ENCODE peak calls at places on chromosomes 6 and 20, in eight cellular contexts. G is sciatic nerve, Q is AG08396, Y is heart right ventricle, B is left lobe of liver, R is germinal center, V is retina, K is AG10803. X is an unnamed sample.
A peak's percentile ranks its signal among the peaks of the same experiment; 100 is the strongest.

GRCh38 chr6:10800810-10801209 is 37.5 kb downstream of the MAK start:
- DNase-seq in G (no peak), K (no peak), Q (peak; percentile 47), B (no peak), V (peak; percentile 10), R (no peak), Y (no peak), X (no peak)

GRCh38 chr6:72943699-72944098 is 281.6 kb downstream of the KHDC1L start:
- DNase-seq in G (no peak), K (no peak), Q (no peak), B (no peak), R (no peak), Y (no peak), V (no peak), X (no peak)

GRCh38 chr6:144847906-144848305 is 562.8 kb downstream of the UTRN start:
- DNase-seq in Q (no peak), G (no peak), R (no peak), V (peak; percentile 9), B (no peak), K (no peak), Y (no peak), X (no peak)

GRCh38 chr6:29941476-29941875 is 856 bp upstream of the HLA-A start:
- DNase-seq in R (no peak), Q (no peak), B (no peak), V (no peak), K (peak; percentile 41), Y (no peak), G (no peak), X (peak; percentile 67)

GRCh38 chr20:44773070-44773829 is 27.6 kb downstream of the KCNK15 start:
- DNase-seq in Q (no peak), V (no peak), Y (no peak), B (no peak), G (no peak), K (no peak), R (no peak), X (no peak)

GRCh38 chr6:133502451-133503259 is 261.5 kb downstream of the EYA4 start:
- DNase-seq in Y (no peak), Q (peak; percentile 68), R (no peak), G (no peak), K (peak; percentile 98), V (peak; percentile 35), B (no peak), X (no peak)

GRCh38 chr20:56995157-56995556 is 271.3 kb downstream of the BMP7 start:
- DNase-seq in B (no peak), Y (no peak), V (no peak), R (no peak), G (no peak), Q (no peak), K (no peak), X (no peak)

GRCh38 chr20:36666181-36666740 is 20.3 kb upstream of the SLA2 start:
- DNase-seq in Q (no peak), B (no peak), G (no peak), K (peak; percentile 38), R (no peak), V (no peak), Y (no peak), X (no peak)

GRCh38 chr20:61168605-61169004 is 83.5 kb upstream of the CDH4 start:
- DNase-seq in V (no peak), K (no peak), Q (no peak), R (no peak), G (no peak), Y (no peak), B (no peak), X (no peak)

GRCh38 chr6:80988892-80989291 is 763.6 kb downstream of the TENT5A start:
- DNase-seq in R (no peak), V (no peak), Y (no peak), G (no peak), K (peak; percentile 33), B (no peak), Q (no peak), X (no peak)

GRCh38 chr6:139390447-139390846 is 16.0 kb upstream of the CITED2 start:
- DNase-seq in Q (no peak), R (no peak), G (no peak), K (no peak), V (no peak), Y (no peak), B (no peak), X (no peak)

GRCh38 chr6:34572021-34572420 is 15.9 kb upstream of the SPDEF start:
- DNase-seq in K (no peak), G (no peak), R (no peak), V (no peak), Y (no peak), Q (peak; percentile 7), B (no peak), X (no peak)

GRCh38 chr6:113690255-113690956 is 166.7 kb upstream of the MARCKS start:
- DNase-seq in V (no peak), B (no peak), Q (peak; percentile 60), Y (no peak), K (peak; percentile 86), R (no peak), G (no peak), X (no peak)

GRCh38 chr6:167580512-167580911 is 246.2 kb upstream of the AFDN start:
- DNase-seq in G (no peak), B (no peak), Q (no peak), R (no peak), K (no peak), Y (no peak), V (no peak), X (no peak)

GRCh38 chr6:137206562-137206961 is 12.6 kb downstream of the IFNGR1 start:
- DNase-seq in R (no peak), V (no peak), B (no peak), Y (no peak), G (no peak), K (no peak), Q (no peak), X (no peak)

GRCh38 chr6:151772436-151772835 is 35.0 kb upstream of the ESR1 start:
- DNase-seq in K (no peak), Y (no peak), B (no peak), V (no peak), G (no peak), R (no peak), Q (no peak), X (no peak)

GRCh38 chr20:53943522-53944291 is 126.7 kb downstream of the BCAS1 start:
- DNase-seq in R (peak; percentile 57), Y (peak; percentile 28), K (peak; percentile 50), G (no peak), Q (peak; percentile 37), B (no peak), V (peak; percentile 46), X (peak; percentile 40)

X was measured in testis.